ENCODE peak calls at places on chromosomes 2 and 18, in five cellular contexts. V is K562, S is HepG2, N is GM12878, E is SK-N-SH. P is an unnamed sample.

GRCh38 chr18:51278045-51278649 is 80.7 kb upstream of the MEX3C start:
- DNase-seq in V (peak; percentile 32), E (peak; percentile 58), N (no peak), S (peak; percentile 47), P (peak; percentile 39)

GRCh38 chr2:218659988-218660358 is 490 bp downstream of the BCS1L start:
- DNase-seq in V (no peak), N (no peak), E (no peak), S (no peak), P (no peak)

GRCh38 chr2:218323526-218324472 is 31.5 kb upstream of the TMBIM1 start:
- DNase-seq in N (no peak), S (peak; percentile 66), V (no peak), E (no peak), P (peak; percentile 39)

GRCh38 chr2:160522951-160523700 is 29.5 kb upstream of the RBMS1 start:
- DNase-seq in E (no peak), N (no peak), S (no peak), V (no peak), P (no peak)

GRCh38 chr2:161369311-161369710 is 46.8 kb upstream of the TBR1 start:
- DNase-seq in S (no peak), V (no peak), N (no peak), E (no peak), P (no peak)

GRCh38 chr2:55581435-55581834 is 36.0 kb downstream of the PPP4R3B start:
- DNase-seq in S (peak; percentile 27), E (peak; percentile 19), V (no peak), N (no peak), P (no peak)

GRCh38 chr18:31101148-31102019 is 837 bp downstream of the DSC2 start:
- DNase-seq in E (peak; percentile 33), S (peak; percentile 37), V (peak; percentile 80), N (no peak), P (peak; percentile 73)

GRCh38 chr2:96501886-96502810 is 3.0 kb downstream of the NEURL3 start:
- DNase-seq in E (no peak), V (no peak), S (peak; percentile 49), N (no peak), P (no peak)

GRCh38 chr18:56124186-56124585 is 514.2 kb downstream of the TXNL1 start:
- DNase-seq in E (no peak), N (no peak), V (no peak), S (no peak), P (no peak)

GRCh38 chr2:241894681-241895426 is 25.3 kb downstream of the RTP5 start:
- DNase-seq in S (no peak), V (no peak), E (no peak), N (no peak), P (no peak)

GRCh38 chr2:212970132-212970531 is 181.3 kb downstream of the IKZF2 start:
- DNase-seq in N (no peak), V (no peak), S (no peak), E (no peak), P (no peak)

GRCh38 chr2:11764920-11765319 is 18.5 kb downstream of the LPIN1 start:
- DNase-seq in S (no peak), N (no peak), E (no peak), V (no peak), P (no peak)

GRCh38 chr18:73614812-73615211 is 532.8 kb downstream of the FBXO15 start:
- DNase-seq in E (no peak), V (no peak), S (no peak), N (no peak), P (no peak)

GRCh38 chr2:223692227-223692947 is 90.2 kb upstream of the SCG2 start:
- DNase-seq in N (no peak), E (peak; percentile 55), S (peak; percentile 54), V (peak; percentile 30), P (peak; percentile 66)

GRCh38 chr18:7272268-7273049 is 41.6 kb downstream of the LRRC30 start:
- DNase-seq in N (no peak), E (peak; percentile 71), V (peak; percentile 16), S (peak; percentile 55), P (peak; percentile 15)

GRCh38 chr2:176002684-176003225 is 688 bp upstream of the LNPK start:
- DNase-seq in V (peak; percentile 58), S (peak; percentile 21), E (no peak), N (no peak), P (peak; percentile 33)

GRCh38 chr18:45792551-45793294 is 32.8 kb upstream of the SIGLEC15 start:
- DNase-seq in V (no peak), S (no peak), N (no peak), E (no peak), P (no peak)

GRCh38 chr2:237310515-237311114 is 103.3 kb downstream of the COL6A3 start:
- DNase-seq in E (no peak), N (no peak), S (no peak), V (no peak), P (no peak)

GRCh38 chr2:237314198-237314597 is 99.8 kb downstream of the COL6A3 start:
- DNase-seq in N (no peak), E (no peak), S (no peak), V (no peak), P (no peak)

GRCh38 chr2:237315170-237315880 is 98.6 kb downstream of the COL6A3 start:
- DNase-seq in E (peak; percentile 81), V (no peak), S (peak; percentile 71), N (no peak), P (no peak)

GRCh38 chr2:237309416-237309815 is 104.5 kb downstream of the COL6A3 start:
- DNase-seq in S (no peak), E (no peak), N (no peak), V (no peak), P (no peak)

DNA sequence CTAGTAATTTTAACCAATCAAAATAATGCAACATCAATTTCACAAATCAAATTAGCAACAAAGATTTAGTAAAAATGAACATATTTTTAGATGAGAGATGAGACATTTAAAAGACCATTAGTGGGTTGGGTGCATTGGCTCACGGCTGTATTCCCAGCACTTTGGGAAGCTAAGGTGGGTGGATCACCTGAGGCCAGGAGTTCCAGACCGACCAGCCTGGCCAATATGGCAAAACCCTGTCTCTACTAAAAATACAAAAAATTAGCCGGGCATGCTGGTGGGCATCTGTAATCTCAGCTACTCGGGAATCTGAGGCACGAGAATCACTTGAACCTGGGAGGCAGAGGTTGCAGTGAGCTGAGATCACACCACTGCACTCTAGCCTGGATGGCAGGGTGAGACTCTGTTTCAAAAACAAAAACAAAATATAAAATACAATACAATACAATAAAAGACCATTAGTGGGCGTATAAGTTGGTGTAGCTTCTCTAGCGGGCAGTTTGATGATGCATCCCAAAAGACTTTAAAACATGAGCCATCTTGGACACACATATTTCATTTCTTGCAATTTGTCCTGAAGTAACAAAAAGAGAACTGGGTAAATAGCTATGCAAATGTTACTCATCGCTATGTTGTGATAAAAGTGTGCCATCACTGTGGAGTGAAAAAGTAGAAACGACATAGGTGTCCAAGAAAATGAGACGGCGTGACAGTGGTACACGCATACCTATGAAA is 101.8 kb downstream of the COL6A3 start:
- DNase-seq in N (no peak), S (no peak), V (no peak), E (no peak), P (no peak)
- TF ChIP-seq FOXM1 in N (no peak), S (no peak), V (no peak), E (no peak), P (no peak)

GRCh38 chr2:237097911-237098702 is 12.4 kb downstream of the COPS8 start:
- DNase-seq in V (no peak), E (no peak), S (no peak), N (no peak), P (no peak)
- TF ChIP-seq FOXM1 in V (no peak), E (no peak), S (no peak), N (no peak), P (no peak)

GRCh38 chr2:20430461-20431302 is 16.2 kb upstream of the RHOB start:
- DNase-seq in V (peak; percentile 65), N (no peak), E (no peak), S (no peak), P (no peak)
- TF ChIP-seq FOXM1 in V (no peak), N (peak; percentile 22), E (no peak), S (no peak), P (no peak)

GRCh38 chr2:29013046-29013780 is 32.1 kb downstream of the TOGARAM2 start:
- DNase-seq in V (no peak), N (no peak), S (no peak), E (no peak), P (no peak)

GRCh38 chr2:29009711-29010677 is 28.9 kb downstream of the TOGARAM2 start:
- DNase-seq in S (no peak), E (no peak), N (no peak), V (no peak), P (no peak)

GRCh38 chr2:29010946-29011649 is 30.0 kb downstream of the TOGARAM2 start:
- DNase-seq in N (no peak), E (no peak), V (no peak), S (no peak), P (no peak)

GRCh38 chr2:29012211-29012681 is 31.1 kb downstream of the TOGARAM2 start:
- DNase-seq in V (no peak), E (peak; percentile 41), S (no peak), N (no peak), P (no peak)

DNA sequence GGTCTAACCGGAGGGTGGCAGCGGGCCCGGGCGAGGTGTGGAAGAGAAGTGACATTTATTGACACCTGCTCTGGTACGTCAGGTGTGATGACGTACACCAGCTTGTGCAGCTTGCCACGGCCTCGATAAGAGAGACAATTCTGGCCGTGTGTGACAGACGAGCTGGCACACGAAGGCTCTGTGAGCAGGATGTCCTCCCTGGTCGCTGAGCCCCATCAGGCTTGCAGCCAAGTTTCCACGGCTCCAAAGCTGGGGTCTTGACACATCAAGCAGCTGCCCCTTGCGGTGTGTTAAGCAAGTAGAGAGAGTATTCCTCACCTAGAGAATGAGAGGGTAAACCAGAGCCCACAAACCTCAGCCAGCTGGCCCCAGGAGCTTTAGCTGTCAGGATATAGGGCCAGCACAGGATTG is 30.6 kb downstream of the TOGARAM2 start:
- DNase-seq in S (no peak), V (no peak), E (peak; percentile 39), N (no peak), P (no peak)
- TF ChIP-seq FOXM1 in S (no peak), V (no peak), E (no peak), N (no peak), P (no peak)

DNA sequence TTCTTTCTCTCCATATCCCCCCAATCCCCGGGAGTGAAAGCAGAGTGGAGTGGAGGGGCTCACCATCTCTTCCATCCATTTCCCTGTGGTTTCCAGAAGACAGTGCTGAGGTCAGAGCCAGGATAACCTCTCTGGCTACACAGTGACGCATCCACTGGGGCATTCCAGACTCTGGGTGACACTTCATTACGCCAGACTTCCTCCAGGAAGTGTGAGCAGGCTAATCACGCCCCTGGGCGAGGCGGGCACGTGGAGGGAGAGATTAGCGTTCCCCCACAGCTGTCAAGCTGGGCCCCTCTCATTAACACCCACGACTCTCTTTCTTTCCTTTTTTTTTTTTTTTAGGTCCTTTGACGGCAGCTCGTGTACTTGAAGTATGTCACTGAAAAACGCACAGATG is 274.7 kb downstream of the AFF3 start:
- DNase-seq in S (no peak), N (no peak), V (no peak), E (peak; percentile 34), P (no peak)
- TF ChIP-seq FOXM1 in S (no peak), N (no peak), V (no peak), E (no peak), P (no peak)

GRCh38 chr2:50878256-50878655 is 153.7 kb downstream of the NRXN1 start:
- DNase-seq in N (no peak), V (no peak), E (no peak), S (no peak), P (no peak)

GRCh38 chr2:50872543-50872942 is 159.4 kb downstream of the NRXN1 start:
- DNase-seq in E (no peak), S (no peak), V (no peak), N (no peak), P (no peak)
- TF ChIP-seq FOXM1 in E (no peak), S (no peak), V (no peak), N (no peak), P (no peak)

P was measured in HEK293T.